ENCODE peak calls at places on chromosomes 3 and 15, in ten cellular contexts. S, D, J, B, V, F, K, Q, P and G are unnamed samples.

GRCh38 chr3:3799173-3800075 is at the start of gene LRRN1:
- DNase-seq in V (no peak), J (no peak), S (peak), F (no peak), D (no peak), Q (no peak), P (peak), B (no peak), K (no peak), G (no peak)

GRCh38 chr3:33826688-33827087 is 28.3 kb downstream of the PDCD6IP start:
- DNase-seq in D (peak), J (no peak), Q (peak), V (peak), P (no peak), K (no peak), F (peak), S (no peak), B (no peak), G (peak)

GRCh38 chr3:52534281-52535183 is 875 bp upstream of the NT5DC2 start:
- DNase-seq in V (no peak), J (peak), B (no peak), P (peak), D (peak), K (peak), S (peak), F (no peak), Q (peak), G (peak)

GRCh38 chr15:78565951-78566774 is 843 bp downstream of the CHRNA5 start:
- DNase-seq in F (no peak), P (no peak), V (no peak), Q (peak), K (peak), J (peak), S (peak), B (no peak), D (peak), G (peak)

GRCh38 chr15:39391230-39391629 is 189.6 kb upstream of the THBS1 start:
- DNase-seq in Q (peak), V (no peak), B (no peak), F (no peak), J (peak), P (no peak), S (no peak), K (peak), D (peak), G (peak)

GRCh38 chr3:29144361-29144760 is 136.5 kb upstream of the RBMS3 start:
- DNase-seq in V (no peak), J (no peak), P (no peak), D (peak), S (no peak), Q (no peak), F (no peak), B (no peak), K (no peak), G (no peak)

GRCh38 chr15:69380100-69380725 is 33.9 kb upstream of the KIF23 start:
- DNase-seq in V (no peak), P (no peak), J (peak), B (peak), D (peak), Q (peak), F (no peak), K (no peak), S (peak), G (no peak)

GRCh38 chr15:88042047-88042446 is 214.5 kb downstream of the NTRK3 start:
- DNase-seq in P (no peak), J (no peak), V (no peak), D (no peak), B (no peak), S (no peak), K (no peak), Q (no peak), F (no peak), G (no peak)

GRCh38 chr15:94230886-94231727 is at the start of gene MCTP2:
- DNase-seq in D (peak), S (peak), F (peak), J (peak), B (peak), P (peak), K (peak), Q (peak), V (peak), G (no peak)

GRCh38 chr3:143424874-143425273 is 305.3 kb downstream of the CHST2 start:
- DNase-seq in V (no peak), S (no peak), Q (no peak), P (no peak), J (no peak), F (no peak), B (no peak), D (no peak), K (no peak), G (no peak)

GRCh38 chr3:126621627-126622345 is 33.1 kb downstream of the TXNRD3 start:
- DNase-seq in F (peak), K (peak), D (peak), J (no peak), V (no peak), Q (peak), B (peak), S (no peak), P (no peak), G (peak)

GRCh38 chr15:79682285-79682684 is 214.5 kb downstream of the MTHFS start:
- DNase-seq in K (peak), J (no peak), F (peak), B (peak), S (no peak), P (no peak), Q (peak), V (peak), D (peak), G (peak)

GRCh38 chr3:179071161-179071568 is 444 bp downstream of the ZMAT3 start:
- DNase-seq in B (peak), J (no peak), K (peak), V (no peak), D (peak), P (no peak), Q (peak), S (peak), F (no peak), G (no peak)

GRCh38 chr3:192299921-192300320 is 427.4 kb downstream of the FGF12 start:
- DNase-seq in F (no peak), B (no peak), Q (no peak), P (no peak), V (no peak), J (no peak), K (no peak), D (no peak), S (peak), G (no peak)

GRCh38 chr3:46946856-46947544 is 29.5 kb downstream of the CCDC12 start:
- DNase-seq in F (no peak), B (peak), Q (no peak), K (peak), S (no peak), P (no peak), D (peak), V (no peak), J (peak), G (peak)

GRCh38 chr15:78012643-78013077 is 64.9 kb downstream of the TBC1D2B start:
- DNase-seq in F (no peak), V (no peak), D (no peak), Q (no peak), S (no peak), P (no peak), J (no peak), K (peak), B (no peak), G (no peak)

DNA sequence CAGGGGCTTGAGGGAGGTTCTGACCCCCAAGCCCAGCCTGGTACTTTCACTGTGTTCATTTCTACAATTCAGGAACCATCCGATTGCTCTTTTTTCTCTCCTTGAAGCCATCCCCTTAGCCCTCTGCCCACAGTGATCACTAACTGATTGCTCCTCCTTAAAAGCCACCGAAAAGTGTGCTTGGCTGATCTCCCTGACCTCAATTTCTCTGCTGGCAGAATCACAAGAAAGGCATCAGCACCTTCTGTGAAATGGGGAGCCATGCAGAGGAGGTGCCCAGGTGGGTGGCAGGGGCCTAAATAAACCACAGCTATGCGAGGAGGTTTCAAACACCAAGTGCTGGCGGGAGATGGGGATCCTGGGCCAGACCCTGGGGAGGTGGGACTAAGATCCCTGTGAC is 56.2 kb downstream of the SRGAP3 start:
- DNase-seq in B (no peak), K (no peak), D (no peak), Q (no peak), S (no peak), P (no peak), V (no peak), J (no peak), F (no peak), G (no peak)
- TF ChIP-seq CTCF in B (no peak), K (no peak), D (no peak), Q (no peak), S (no peak), P (no peak), V (no peak), J (no peak), F (no peak), G (no peak)

GRCh38 chr3:152381881-152382295 is 113.2 kb downstream of the MBNL1 start:
- DNase-seq in Q (no peak), F (no peak), V (no peak), J (no peak), D (no peak), P (no peak), B (no peak), S (no peak), K (no peak), G (no peak)

GRCh38 chr3:152384412-152384811 is 115.7 kb downstream of the MBNL1 start:
- DNase-seq in J (no peak), Q (no peak), D (no peak), K (no peak), P (no peak), V (no peak), F (no peak), S (no peak), B (no peak), G (no peak)

GRCh38 chr3:152385761-152386160 is 117.0 kb downstream of the MBNL1 start:
- DNase-seq in J (no peak), F (peak), V (peak), Q (peak), K (no peak), S (peak), D (peak), B (peak), P (no peak), G (peak)

GRCh38 chr3:152382312-152383135 is 113.8 kb downstream of the MBNL1 start:
- DNase-seq in Q (no peak), J (no peak), S (no peak), K (no peak), P (no peak), B (no peak), F (no peak), D (peak), V (no peak), G (no peak)

GRCh38 chr3:152383136-152383606 is 114.4 kb downstream of the MBNL1 start:
- DNase-seq in S (no peak), P (no peak), K (no peak), D (no peak), F (no peak), Q (no peak), J (no peak), V (no peak), B (no peak), G (no peak)
- H3K4me3 ChIP-seq in S (no peak), P (no peak), K (no peak), D (no peak), F (no peak), Q (no peak), J (no peak), V (no peak), B (no peak), G (no peak)

GRCh38 chr15:89501646-89502045 is 5.3 kb upstream of the RHCG start:
- DNase-seq in D (no peak), V (no peak), J (no peak), S (no peak), F (no peak), Q (no peak), B (no peak), P (peak), K (no peak), G (no peak)

GRCh38 chr15:89502867-89503595 is 6.6 kb upstream of the RHCG start:
- DNase-seq in K (peak), J (no peak), Q (no peak), V (no peak), D (no peak), S (no peak), B (no peak), P (peak), F (no peak), G (no peak)

GRCh38 chr15:89498574-89498906 is 2.2 kb upstream of the RHCG start:
- DNase-seq in P (no peak), D (no peak), K (no peak), S (no peak), J (no peak), B (no peak), Q (no peak), F (no peak), V (no peak), G (no peak)

GRCh38 chr15:89499156-89499555 is 2.8 kb upstream of the RHCG start:
- DNase-seq in V (no peak), F (no peak), D (no peak), B (no peak), K (no peak), P (peak), J (no peak), Q (no peak), S (no peak), G (no peak)

DNA sequence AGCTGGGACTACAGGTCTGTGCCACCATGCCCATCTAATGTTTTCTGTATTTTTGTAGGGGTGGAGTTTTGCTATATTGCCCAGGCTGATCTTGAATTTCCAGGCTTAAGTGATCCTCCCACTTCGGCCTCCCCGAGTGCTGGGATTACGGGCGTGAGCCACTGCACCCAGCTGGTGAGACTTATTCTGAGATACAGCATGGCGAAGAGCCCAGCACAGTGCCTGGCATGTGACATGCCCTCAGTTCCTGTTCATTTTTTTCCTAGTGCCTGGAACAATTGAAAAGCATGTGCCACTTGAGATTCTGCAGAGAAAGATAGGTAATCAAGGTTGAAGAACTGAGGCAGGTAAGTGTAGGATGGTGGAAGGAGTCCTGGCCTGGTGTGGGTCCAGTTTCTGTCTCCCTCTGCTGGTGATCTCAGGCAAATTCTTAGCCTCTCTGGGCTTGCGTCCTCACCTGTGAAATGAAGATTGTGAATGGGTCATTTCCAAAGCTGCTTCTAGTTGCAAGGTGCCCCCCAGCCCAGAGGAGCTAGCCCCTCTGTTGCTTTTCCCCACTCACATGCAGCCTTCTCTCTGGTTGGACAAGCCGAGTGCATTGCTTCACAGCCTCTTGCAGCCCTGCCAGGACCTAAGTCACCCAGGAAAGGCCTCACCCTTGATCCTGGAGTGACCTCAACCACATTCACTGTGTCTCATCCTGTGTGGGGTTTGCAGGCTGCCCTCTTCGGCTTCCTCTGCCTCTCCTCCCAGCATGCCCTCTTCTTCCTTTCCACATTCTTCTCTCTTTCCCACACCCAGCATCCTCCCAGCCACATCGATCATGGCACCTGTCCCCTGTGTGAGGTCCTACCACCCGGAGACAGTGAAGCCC is 4.3 kb upstream of the RHCG start:
- DNase-seq in F (no peak), K (no peak), P (peak), S (peak), Q (no peak), J (no peak), B (no peak), V (no peak), D (no peak), G (no peak)
- TF ChIP-seq CTCF in F (peak), K (peak), P (no peak), S (peak), Q (peak), J (peak), B (peak), V (peak), D (peak), G (peak)

DNA sequence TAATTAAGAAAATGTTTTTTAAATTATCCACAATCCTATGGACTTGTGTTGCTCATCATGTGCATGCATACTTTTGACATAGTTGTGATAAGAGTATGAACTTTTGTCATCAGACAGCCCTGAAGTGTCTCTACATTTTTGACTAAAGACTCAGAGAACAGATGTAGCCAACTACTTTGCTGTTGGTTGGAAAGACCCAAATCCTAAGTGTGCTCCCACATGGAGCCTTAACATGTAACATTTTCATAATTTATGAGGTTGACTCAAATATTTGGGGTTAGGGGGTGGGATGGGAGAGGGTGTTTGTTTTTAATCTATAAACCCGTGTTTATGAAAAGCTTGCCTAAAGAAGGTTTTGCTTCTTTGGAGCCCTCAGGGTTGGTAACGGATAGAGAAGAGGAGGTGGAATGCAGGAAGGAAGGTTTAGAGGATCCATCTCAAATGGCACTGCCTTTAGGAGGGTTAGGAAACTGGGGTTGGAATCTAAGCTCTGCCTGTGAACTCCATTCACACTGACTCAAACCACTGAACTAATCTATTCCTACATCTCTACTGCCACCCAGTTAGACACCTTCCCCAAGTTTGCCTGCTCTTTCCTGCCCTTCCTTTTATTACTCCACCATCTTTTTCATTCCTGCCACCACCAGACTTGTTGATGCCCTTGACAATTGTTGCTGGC is 3.7 kb downstream of the BOC start:
- DNase-seq in P (no peak), K (no peak), F (no peak), B (no peak), S (no peak), V (peak), D (no peak), J (no peak), Q (peak), G (peak)
- H3K4me3 ChIP-seq in P (no peak), K (no peak), F (no peak), B (no peak), S (no peak), V (no peak), D (no peak), J (no peak), Q (peak), G (no peak)

GRCh38 chr15:44584162-44584749 is 47.3 kb downstream of the EIF3J start:
- DNase-seq in F (no peak), Q (peak), K (peak), V (no peak), D (peak), J (peak), S (peak), B (no peak), P (peak), G (no peak)
- TF ChIP-seq CTCF in F (peak), Q (peak), K (peak), V (peak), D (peak), J (peak), S (peak), B (peak), P (no peak), G (peak)

DNA sequence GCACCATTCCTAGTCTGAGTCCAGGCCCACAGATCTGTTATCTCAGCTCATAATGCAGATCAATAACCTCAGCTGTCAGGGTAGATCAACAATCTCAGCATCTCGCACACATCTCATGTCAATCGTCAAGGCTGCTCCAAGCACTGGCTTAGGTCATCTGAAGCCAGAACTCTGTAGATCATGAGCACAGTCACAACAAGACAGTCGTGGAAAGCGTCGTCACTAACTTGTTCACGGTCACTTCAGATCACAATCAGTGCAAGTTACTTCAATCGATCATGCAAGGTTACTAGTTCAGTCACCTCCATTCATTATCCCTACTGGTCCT is 71.8 kb downstream of the RBPMS2 start:
- DNase-seq in V (no peak), D (no peak), S (no peak), B (no peak), Q (no peak), F (no peak), J (no peak), P (no peak), K (no peak), G (no peak)
- H3K4me3 ChIP-seq in V (peak), D (peak), S (peak), B (peak), Q (peak), F (peak), J (peak), P (peak), K (peak), G (peak)

DNA sequence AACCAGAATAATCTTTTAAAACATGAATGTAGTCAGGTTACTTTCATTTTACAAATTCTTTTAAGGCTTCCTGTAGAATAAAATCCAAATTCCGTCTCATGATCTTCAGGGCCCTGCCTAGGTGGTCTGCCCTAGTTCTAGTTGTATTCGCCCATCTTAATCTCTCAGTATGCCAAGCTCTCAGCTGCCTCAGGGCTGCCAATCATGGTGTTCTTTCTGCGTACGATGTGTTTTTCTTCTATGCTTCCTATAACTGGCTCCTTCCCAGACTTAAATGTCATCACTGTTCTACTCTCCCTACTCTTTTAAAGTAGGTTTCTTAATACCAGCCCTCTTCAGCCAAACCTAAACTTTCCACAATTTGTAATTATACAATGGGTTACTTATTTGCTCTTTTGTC is 107.4 kb downstream of the GREM1 start:
- DNase-seq in K (no peak), D (peak), V (no peak), P (no peak), S (no peak), B (peak), F (no peak), Q (no peak), J (no peak), G (no peak)
- TF ChIP-seq CTCF in K (no peak), D (no peak), V (no peak), P (no peak), S (no peak), B (no peak), F (no peak), Q (no peak), J (no peak), G (no peak)

DNA sequence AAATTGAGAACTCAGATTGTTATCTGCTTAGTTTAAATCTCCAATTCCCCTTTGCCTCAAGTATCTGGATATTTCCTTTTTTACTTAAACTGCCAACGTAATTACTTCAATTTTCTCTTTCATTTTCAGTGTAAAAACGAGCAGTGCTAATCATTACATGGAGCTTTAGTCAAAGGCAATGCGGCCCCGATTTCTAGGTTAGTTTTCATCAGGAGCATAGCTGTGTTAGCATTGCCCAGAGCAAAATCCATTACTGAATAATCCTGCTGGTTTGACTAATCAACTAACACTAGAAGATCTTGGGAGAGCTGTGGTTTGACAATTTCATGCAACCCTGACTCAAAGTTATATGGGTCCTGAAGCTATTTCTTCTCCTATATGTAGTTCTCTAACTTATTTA is 46.2 kb downstream of the ZPLD1 start:
- DNase-seq in J (no peak), B (no peak), Q (no peak), K (no peak), F (no peak), S (no peak), V (no peak), P (no peak), D (no peak), G (no peak)
- H3K4me3 ChIP-seq in J (no peak), B (no peak), Q (no peak), K (no peak), F (no peak), S (no peak), V (no peak), P (no peak), D (no peak), G (no peak)